ENCODE peak calls at places on chromosomes 5 and 9, in eight cellular contexts. One of them, this sample, is unnamed.
A peak's percentile ranks its signal among the peaks of the same experiment; 100 is the strongest.

GRCh38 chr5:36366883-36367282 is 65.2 kb upstream of the RANBP3L start:
- DNase-seq in lung: no peak
- DNase-seq in H9: no peak
- DNase-seq in suprapubic skin: no peak
- DNase-seq in osteocyte: no peak
- DNase-seq in T47D: no peak
- DNase-seq in AG08396: no peak
- DNase-seq in activated T-cell treated with anti-CD3 and anti-CD28 coated beads, Interleukin-2, amount 50 U/mL, for 4 hours: no peak
- DNase-seq in this sample: no peak

GRCh38 chr5:39775458-39776365 is 350.9 kb upstream of the DAB2 start:
- DNase-seq in lung: no peak
- DNase-seq in H9: no peak
- DNase-seq in suprapubic skin: no peak
- DNase-seq in osteocyte: no peak
- DNase-seq in T47D: no peak
- DNase-seq in AG08396: peak; percentile 66
- DNase-seq in activated T-cell treated with anti-CD3 and anti-CD28 coated beads, Interleukin-2, amount 50 U/mL, for 4 hours: no peak
- DNase-seq in this sample: no peak

GRCh38 chr9:16343249-16344237 is 526.9 kb downstream of the BNC2 start:
- DNase-seq in lung: no peak
- DNase-seq in H9: no peak
- DNase-seq in suprapubic skin: no peak
- DNase-seq in osteocyte: no peak
- DNase-seq in T47D: no peak
- DNase-seq in AG08396: no peak
- DNase-seq in activated T-cell treated with anti-CD3 and anti-CD28 coated beads, Interleukin-2, amount 50 U/mL, for 4 hours: no peak
- DNase-seq in this sample: no peak

GRCh38 chr9:130110166-130110565 is 56.5 kb downstream of the GPR107 start:
- DNase-seq in lung: no peak
- DNase-seq in H9: peak; percentile 47
- DNase-seq in suprapubic skin: no peak
- DNase-seq in osteocyte: no peak
- DNase-seq in T47D: no peak
- DNase-seq in AG08396: no peak
- DNase-seq in activated T-cell treated with anti-CD3 and anti-CD28 coated beads, Interleukin-2, amount 50 U/mL, for 4 hours: no peak
- DNase-seq in this sample: no peak

GRCh38 chr5:102865510-102866314 is 110.6 kb downstream of the PAM start:
- DNase-seq in lung: peak; percentile 51
- DNase-seq in H9: peak; percentile 63
- DNase-seq in suprapubic skin: peak; percentile 78
- DNase-seq in osteocyte: peak; percentile 88
- DNase-seq in T47D: peak; percentile 22
- DNase-seq in AG08396: peak; percentile 76
- DNase-seq in activated T-cell treated with anti-CD3 and anti-CD28 coated beads, Interleukin-2, amount 50 U/mL, for 4 hours: peak; percentile 28
- DNase-seq in this sample: peak; percentile 56

GRCh38 chr5:58150936-58151335 is 308.9 kb downstream of the PLK2 start:
- DNase-seq in lung: no peak
- DNase-seq in H9: no peak
- DNase-seq in suprapubic skin: no peak
- DNase-seq in osteocyte: no peak
- DNase-seq in T47D: no peak
- DNase-seq in AG08396: no peak
- DNase-seq in activated T-cell treated with anti-CD3 and anti-CD28 coated beads, Interleukin-2, amount 50 U/mL, for 4 hours: no peak
- DNase-seq in this sample: no peak

GRCh38 chr5:24381861-24382460 is 262.8 kb downstream of the CDH10 start:
- DNase-seq in lung: no peak
- DNase-seq in H9: no peak
- DNase-seq in suprapubic skin: no peak
- DNase-seq in osteocyte: no peak
- DNase-seq in T47D: no peak
- DNase-seq in AG08396: no peak
- DNase-seq in activated T-cell treated with anti-CD3 and anti-CD28 coated beads, Interleukin-2, amount 50 U/mL, for 4 hours: no peak
- DNase-seq in this sample: no peak

GRCh38 chr5:149886060-149886459 is 58.5 kb downstream of the PDE6A start:
- DNase-seq in lung: no peak
- DNase-seq in H9: no peak
- DNase-seq in suprapubic skin: no peak
- DNase-seq in osteocyte: no peak
- DNase-seq in T47D: no peak
- DNase-seq in AG08396: no peak
- DNase-seq in activated T-cell treated with anti-CD3 and anti-CD28 coated beads, Interleukin-2, amount 50 U/mL, for 4 hours: no peak
- DNase-seq in this sample: no peak

GRCh38 chr5:148826082-148826971 is at the start of gene ADRB2:
- DNase-seq in lung: peak; percentile 97
- DNase-seq in H9: peak; percentile 98
- DNase-seq in suprapubic skin: peak; percentile 97
- DNase-seq in osteocyte: peak; percentile 93
- DNase-seq in T47D: peak; percentile 88
- DNase-seq in AG08396: peak; percentile 95
- DNase-seq in activated T-cell treated with anti-CD3 and anti-CD28 coated beads, Interleukin-2, amount 50 U/mL, for 4 hours: peak; percentile 81
- DNase-seq in this sample: peak; percentile 89

GRCh38 chr9:95086564-95086955 is 230.9 kb downstream of the FANCC start:
- DNase-seq in lung: no peak
- DNase-seq in H9: no peak
- DNase-seq in suprapubic skin: peak; percentile 39
- DNase-seq in osteocyte: no peak
- DNase-seq in T47D: no peak
- DNase-seq in AG08396: no peak
- DNase-seq in activated T-cell treated with anti-CD3 and anti-CD28 coated beads, Interleukin-2, amount 50 U/mL, for 4 hours: no peak
- DNase-seq in this sample: no peak

GRCh38 chr9:133954862-133955529 is 37.1 kb downstream of the VAV2 start:
- DNase-seq in lung: no peak
- DNase-seq in H9: no peak
- DNase-seq in suprapubic skin: no peak
- DNase-seq in osteocyte: no peak
- DNase-seq in T47D: no peak
- DNase-seq in AG08396: no peak
- DNase-seq in activated T-cell treated with anti-CD3 and anti-CD28 coated beads, Interleukin-2, amount 50 U/mL, for 4 hours: peak; percentile 13
- DNase-seq in this sample: no peak

GRCh38 chr5:172841258-172841657 is 7.2 kb downstream of the ERGIC1 start:
- DNase-seq in lung: no peak
- DNase-seq in H9: no peak
- DNase-seq in suprapubic skin: no peak
- DNase-seq in osteocyte: no peak
- DNase-seq in T47D: no peak
- DNase-seq in AG08396: no peak
- DNase-seq in activated T-cell treated with anti-CD3 and anti-CD28 coated beads, Interleukin-2, amount 50 U/mL, for 4 hours: no peak
- DNase-seq in this sample: no peak

GRCh38 chr5:170681013-170681433 is 102.5 kb upstream of the GABRP start:
- DNase-seq in lung: peak; percentile 32
- DNase-seq in H9: peak; percentile 83
- DNase-seq in suprapubic skin: no peak
- DNase-seq in osteocyte: no peak
- DNase-seq in T47D: peak; percentile 27
- DNase-seq in AG08396: peak; percentile 38
- DNase-seq in activated T-cell treated with anti-CD3 and anti-CD28 coated beads, Interleukin-2, amount 50 U/mL, for 4 hours: no peak
- DNase-seq in this sample: peak; percentile 17

GRCh38 chr5:136036991-136037705 is 8.4 kb downstream of the TGFBI start:
- DNase-seq in lung: no peak
- DNase-seq in H9: no peak
- DNase-seq in suprapubic skin: peak; percentile 48
- DNase-seq in osteocyte: no peak
- DNase-seq in T47D: no peak
- DNase-seq in AG08396: no peak
- DNase-seq in activated T-cell treated with anti-CD3 and anti-CD28 coated beads, Interleukin-2, amount 50 U/mL, for 4 hours: no peak
- DNase-seq in this sample: no peak

GRCh38 chr9:37511006-37511714 is 25.4 kb downstream of the POLR1E start:
- DNase-seq in lung: no peak
- DNase-seq in H9: peak; percentile 79
- DNase-seq in suprapubic skin: no peak
- DNase-seq in osteocyte: no peak
- DNase-seq in T47D: no peak
- DNase-seq in AG08396: no peak
- DNase-seq in activated T-cell treated with anti-CD3 and anti-CD28 coated beads, Interleukin-2, amount 50 U/mL, for 4 hours: no peak
- DNase-seq in this sample: no peak

GRCh38 chr9:134871941-134872340 is 8.7 kb upstream of the FCN2 start:
- DNase-seq in lung: no peak
- DNase-seq in H9: no peak
- DNase-seq in suprapubic skin: no peak
- DNase-seq in osteocyte: no peak
- DNase-seq in T47D: no peak
- DNase-seq in AG08396: peak; percentile 44
- DNase-seq in activated T-cell treated with anti-CD3 and anti-CD28 coated beads, Interleukin-2, amount 50 U/mL, for 4 hours: no peak
- DNase-seq in this sample: no peak

GRCh38 chr5:8013951-8014844 is 145.2 kb downstream of the MTRR start:
- DNase-seq in lung: no peak
- DNase-seq in H9: no peak
- DNase-seq in suprapubic skin: no peak
- DNase-seq in osteocyte: no peak
- DNase-seq in T47D: no peak
- DNase-seq in AG08396: no peak
- DNase-seq in activated T-cell treated with anti-CD3 and anti-CD28 coated beads, Interleukin-2, amount 50 U/mL, for 4 hours: no peak
- DNase-seq in this sample: no peak

GRCh38 chr5:172931001-172931536 is 28.2 kb upstream of the RPL26L1 start:
- DNase-seq in lung: no peak
- DNase-seq in H9: no peak
- DNase-seq in suprapubic skin: no peak
- DNase-seq in osteocyte: no peak
- DNase-seq in T47D: no peak
- DNase-seq in AG08396: peak; percentile 79
- DNase-seq in activated T-cell treated with anti-CD3 and anti-CD28 coated beads, Interleukin-2, amount 50 U/mL, for 4 hours: no peak
- DNase-seq in this sample: no peak

GRCh38 chr5:321233-321725 is at the start of gene AHRR:
- DNase-seq in lung: no peak
- DNase-seq in H9: peak; percentile 71
- DNase-seq in suprapubic skin: peak; percentile 66
- DNase-seq in osteocyte: peak; percentile 95
- DNase-seq in T47D: peak; percentile 99
- DNase-seq in AG08396: peak; percentile 98
- DNase-seq in activated T-cell treated with anti-CD3 and anti-CD28 coated beads, Interleukin-2, amount 50 U/mL, for 4 hours: no peak
- DNase-seq in this sample: no peak

GRCh38 chr5:86971034-86971511 is 296.6 kb upstream of the RASA1 start:
- DNase-seq in lung: no peak
- DNase-seq in H9: no peak
- DNase-seq in suprapubic skin: no peak
- DNase-seq in osteocyte: no peak
- DNase-seq in T47D: no peak
- DNase-seq in AG08396: peak; percentile 8
- DNase-seq in activated T-cell treated with anti-CD3 and anti-CD28 coated beads, Interleukin-2, amount 50 U/mL, for 4 hours: no peak
- DNase-seq in this sample: no peak

GRCh38 chr9:118330191-118330986 is 626.2 kb downstream of the TLR4 start:
- DNase-seq in lung: no peak
- DNase-seq in H9: peak; percentile 33
- DNase-seq in suprapubic skin: no peak
- DNase-seq in osteocyte: no peak
- DNase-seq in T47D: no peak
- DNase-seq in AG08396: no peak
- DNase-seq in activated T-cell treated with anti-CD3 and anti-CD28 coated beads, Interleukin-2, amount 50 U/mL, for 4 hours: no peak
- DNase-seq in this sample: no peak